ENCODE peak calls at places on chromosomes 3 and 15, in four cellular contexts. One of them, this sample, is unnamed.

GRCh38 chr3:66644549-66644948 is 143.7 kb upstream of the LRIG1 start:
- DNase-seq in WTC11: no peak
- DNase-seq in H1: no peak
- DNase-seq in K562: no peak
- DNase-seq in this sample: no peak

GRCh38 chr3:10085738-10086137 is 22.3 kb downstream of the FANCD2OS start:
- DNase-seq in WTC11: no peak
- DNase-seq in H1: no peak
- DNase-seq in K562: no peak
- DNase-seq in this sample: no peak

GRCh38 chr3:44132061-44132460 is 109.6 kb upstream of the TOPAZ1 start:
- DNase-seq in WTC11: no peak
- DNase-seq in H1: no peak
- DNase-seq in K562: no peak
- DNase-seq in this sample: no peak

GRCh38 chr15:71515375-71516186 is 294.8 kb upstream of the NR2E3 start:
- DNase-seq in WTC11: no peak
- DNase-seq in H1: no peak
- DNase-seq in K562: no peak
- DNase-seq in this sample: no peak

GRCh38 chr3:183907911-183908331 is 23.2 kb upstream of the PARL start:
- DNase-seq in WTC11: no peak
- DNase-seq in H1: no peak
- DNase-seq in K562: no peak
- DNase-seq in this sample: peak

GRCh38 chr3:52143156-52143555 is 11.1 kb downstream of the POC1A start:
- DNase-seq in WTC11: no peak
- DNase-seq in H1: no peak
- DNase-seq in K562: no peak
- DNase-seq in this sample: no peak

GRCh38 chr15:24633082-24633481 is 42.5 kb upstream of the NPAP1 start:
- DNase-seq in WTC11: no peak
- DNase-seq in H1: no peak
- DNase-seq in K562: no peak
- DNase-seq in this sample: no peak

GRCh38 chr15:64222573-64223361 is 59.9 kb upstream of the PPIB start:
- DNase-seq in WTC11: no peak
- DNase-seq in H1: no peak
- DNase-seq in K562: peak
- DNase-seq in this sample: no peak

GRCh38 chr3:64163755-64164148 is 61.5 kb downstream of the PRICKLE2 start:
- DNase-seq in WTC11: no peak
- DNase-seq in H1: no peak
- DNase-seq in K562: no peak
- DNase-seq in this sample: no peak

GRCh38 chr3:43505351-43505750 is 116.5 kb downstream of the ANO10 start:
- DNase-seq in WTC11: no peak
- DNase-seq in H1: no peak
- DNase-seq in K562: no peak
- DNase-seq in this sample: no peak

GRCh38 chr3:14536055-14536815 is 3.9 kb downstream of the GRIP2 start:
- DNase-seq in WTC11: no peak
- DNase-seq in H1: no peak
- DNase-seq in K562: no peak
- DNase-seq in this sample: no peak

GRCh38 chr3:58630081-58630709 is 36.4 kb downstream of the FAM3D start:
- DNase-seq in WTC11: peak
- DNase-seq in H1: peak
- DNase-seq in K562: peak
- DNase-seq in this sample: peak

GRCh38 chr15:97566957-97567356 is 393.5 kb upstream of the ARRDC4 start:
- DNase-seq in WTC11: no peak
- DNase-seq in H1: no peak
- DNase-seq in K562: no peak
- DNase-seq in this sample: no peak

GRCh38 chr15:38610748-38611147 is 46.1 kb upstream of the RASGRP1 start:
- DNase-seq in WTC11: no peak
- DNase-seq in H1: no peak
- DNase-seq in K562: no peak
- DNase-seq in this sample: no peak

GRCh38 chr15:48413304-48413703 is 82.1 kb downstream of the DUT start:
- DNase-seq in WTC11: no peak
- DNase-seq in H1: no peak
- DNase-seq in K562: no peak
- DNase-seq in this sample: no peak

GRCh38 chr15:75225951-75226732 is 24.5 kb downstream of the C15orf39 start:
- DNase-seq in WTC11: no peak
- DNase-seq in H1: no peak
- DNase-seq in K562: no peak
- DNase-seq in this sample: no peak

GRCh38 chr3:111252795-111253194 is 181.2 kb downstream of the NECTIN3 start:
- DNase-seq in WTC11: no peak
- DNase-seq in H1: no peak
- DNase-seq in K562: no peak
- DNase-seq in this sample: peak

GRCh38 chr3:170809021-170809974 is 60.7 kb downstream of the RPL22L1 start:
- DNase-seq in WTC11: peak
- DNase-seq in H1: no peak
- DNase-seq in K562: peak
- DNase-seq in this sample: peak

GRCh38 chr15:71221417-71221816 is 106.1 kb downstream of the THSD4 start:
- DNase-seq in WTC11: no peak
- DNase-seq in H1: no peak
- DNase-seq in K562: no peak
- DNase-seq in this sample: no peak

GRCh38 chr3:57756528-57757401 is 656 bp downstream of the SLMAP start:
- DNase-seq in WTC11: peak
- DNase-seq in H1: no peak
- DNase-seq in K562: peak
- DNase-seq in this sample: peak

GRCh38 chr3:88267847-88268246 is 118.1 kb downstream of the C3orf38 start:
- DNase-seq in WTC11: no peak
- DNase-seq in H1: no peak
- DNase-seq in K562: no peak
- DNase-seq in this sample: no peak

GRCh38 chr3:111737712-111738097 is 121.4 kb upstream of the PHLDB2 start:
- DNase-seq in WTC11: no peak
- DNase-seq in H1: no peak
- DNase-seq in K562: no peak
- DNase-seq in this sample: no peak

GRCh38 chr3:184259878-184260570 is 1.3 kb downstream of the CAMK2N2 start:
- DNase-seq in WTC11: peak
- DNase-seq in H1: no peak
- DNase-seq in K562: peak
- DNase-seq in this sample: peak

GRCh38 chr3:150094150-150094932 is 123.6 kb upstream of the PFN2 start:
- DNase-seq in WTC11: no peak
- DNase-seq in H1: no peak
- DNase-seq in K562: no peak
- DNase-seq in this sample: no peak

GRCh38 chr15:29316422-29316821 is 46.8 kb upstream of the NSMCE3 start:
- DNase-seq in WTC11: no peak
- DNase-seq in H1: no peak
- DNase-seq in K562: no peak
- DNase-seq in this sample: no peak

GRCh38 chr3:34020761-34021635 is 222.6 kb downstream of the PDCD6IP start:
- DNase-seq in WTC11: no peak
- DNase-seq in H1: no peak
- DNase-seq in K562: no peak
- DNase-seq in this sample: no peak

GRCh38 chr3:4504340-4505261 is 11.5 kb downstream of the ITPR1 start:
- DNase-seq in WTC11: no peak
- DNase-seq in H1: no peak
- DNase-seq in K562: no peak
- DNase-seq in this sample: peak

GRCh38 chr15:67967871-67968423 is 86.2 kb upstream of the PIAS1 start:
- DNase-seq in WTC11: peak
- DNase-seq in H1: no peak
- DNase-seq in K562: peak
- DNase-seq in this sample: peak

GRCh38 chr3:52836471-52836845 is 1.6 kb upstream of the MUSTN1 start:
- DNase-seq in WTC11: no peak
- DNase-seq in H1: no peak
- DNase-seq in K562: no peak
- DNase-seq in this sample: no peak

GRCh38 chr3:103002447-103002846 is 567.6 kb downstream of the ZPLD1 start:
- DNase-seq in WTC11: no peak
- DNase-seq in H1: no peak
- DNase-seq in K562: no peak
- DNase-seq in this sample: no peak

GRCh38 chr3:107525101-107525953 is 2.6 kb downstream of the BBX start:
- DNase-seq in WTC11: peak
- DNase-seq in H1: no peak
- DNase-seq in K562: peak
- DNase-seq in this sample: peak

GRCh38 chr15:71761649-71762048 is 48.7 kb upstream of the NR2E3 start:
- DNase-seq in WTC11: no peak
- DNase-seq in H1: no peak
- DNase-seq in K562: no peak
- DNase-seq in this sample: no peak

GRCh38 chr3:146544013-146544928 is at the start of gene PLSCR1:
- DNase-seq in WTC11: peak
- DNase-seq in H1: peak
- DNase-seq in K562: peak
- DNase-seq in this sample: peak

GRCh38 chr3:169634618-169635236 is 28.8 kb downstream of the MECOM start:
- DNase-seq in WTC11: no peak
- DNase-seq in H1: no peak
- DNase-seq in K562: peak
- DNase-seq in this sample: no peak

GRCh38 chr3:82002993-82003642 is 241.7 kb upstream of the GBE1 start:
- DNase-seq in WTC11: no peak
- DNase-seq in H1: no peak
- DNase-seq in K562: no peak
- DNase-seq in this sample: no peak
- TF ChIP-seq TEAD4 in WTC11: no peak
- TF ChIP-seq TEAD4 in H1: no peak
- TF ChIP-seq TEAD4 in K562: no peak
- TF ChIP-seq TEAD4 in this sample: no peak

GRCh38 chr15:90205050-90205848 is 4.1 kb downstream of the SEMA4B start:
- DNase-seq in WTC11: no peak
- DNase-seq in H1: no peak
- DNase-seq in K562: no peak
- DNase-seq in this sample: peak
- TF ChIP-seq TEAD4 in WTC11: no peak
- TF ChIP-seq TEAD4 in H1: no peak
- TF ChIP-seq TEAD4 in K562: no peak
- TF ChIP-seq TEAD4 in this sample: no peak

GRCh38 chr3:13110678-13111116 is 37.5 kb upstream of the IQSEC1 start:
- DNase-seq in WTC11: no peak
- DNase-seq in H1: no peak
- DNase-seq in K562: no peak
- DNase-seq in this sample: no peak
- TF ChIP-seq TEAD4 in WTC11: no peak
- TF ChIP-seq TEAD4 in H1: no peak
- TF ChIP-seq TEAD4 in K562: no peak
- TF ChIP-seq TEAD4 in this sample: no peak

GRCh38 chr15:66505818-66506217 is 692 bp downstream of the ZWILCH start:
- DNase-seq in WTC11: no peak
- DNase-seq in H1: no peak
- DNase-seq in K562: no peak
- DNase-seq in this sample: peak
- TF ChIP-seq TEAD4 in WTC11: no peak
- TF ChIP-seq TEAD4 in H1: no peak
- TF ChIP-seq TEAD4 in K562: no peak
- TF ChIP-seq TEAD4 in this sample: no peak

This sample was measured in SK-N-SH.